ENCODE peak calls at places on chromosomes 4 and X, in nine cellular contexts. Y is transverse colon, L is stomach, M is HepG2, F is A549, T is tibial nerve, P is H1, I is ovary, Z is K562. S is an unnamed sample.

GRCh38 chr4:147299205-147299604 is 181.7 kb upstream of the EDNRA start:
- DNase-seq in T (no peak), Y (no peak), F (no peak), I (no peak), M (no peak), P (no peak), Z (no peak), L (no peak), S (no peak)

GRCh38 chrX:129875669-129876068 is 30.3 kb upstream of the UTP14A start:
- DNase-seq in Y (no peak), F (no peak), M (no peak), P (no peak), T (no peak), I (no peak), Z (no peak), L (no peak), S (no peak)

GRCh38 chr4:41452484-41453225 is 85.3 kb upstream of the LIMCH1 start:
- DNase-seq in Z (no peak), P (no peak), L (no peak), T (no peak), I (no peak), M (no peak), F (no peak), Y (no peak), S (no peak)

GRCh38 chr4:67885727-67886126 is 1.9 kb upstream of the TMPRSS11D start:
- DNase-seq in Z (no peak), Y (no peak), F (no peak), T (no peak), P (no peak), I (no peak), M (no peak), L (no peak), S (no peak)

GRCh38 chr4:155120536-155120935 is 87.9 kb upstream of the NPY2R start:
- DNase-seq in M (no peak), Y (no peak), F (no peak), I (no peak), T (no peak), L (no peak), Z (no peak), P (no peak), S (no peak)

GRCh38 chr4:174256277-174256713 is 27.2 kb downstream of the FBXO8 start:
- DNase-seq in F (no peak), Y (no peak), P (no peak), L (no peak), Z (no peak), T (no peak), I (no peak), M (no peak), S (no peak)

GRCh38 chr4:38489924-38490639 is 173.9 kb upstream of the KLF3 start:
- DNase-seq in M (peak), P (no peak), I (no peak), F (no peak), T (no peak), Z (no peak), Y (peak), L (peak), S (no peak)

GRCh38 chr4:14269824-14270223 is 642.3 kb upstream of the BOD1L1 start:
- DNase-seq in F (no peak), T (peak), Z (no peak), P (no peak), Y (peak), M (no peak), L (no peak), I (no peak), S (no peak)

GRCh38 chrX:14922437-14922836 is 49.2 kb downstream of the MOSPD2 start:
- DNase-seq in Y (no peak), F (no peak), P (no peak), L (no peak), I (no peak), M (no peak), Z (no peak), T (no peak), S (no peak)

GRCh38 chr4:83217721-83218522 is 66.7 kb downstream of the COQ2 start:
- DNase-seq in I (no peak), F (no peak), L (peak), M (no peak), Z (no peak), P (no peak), T (no peak), Y (peak), S (no peak)

GRCh38 chrX:136577562-136577961 is 45.5 kb downstream of the VGLL1 start:
- DNase-seq in M (peak), Z (peak), F (peak), T (peak), P (peak), Y (peak), L (peak), I (peak), S (no peak)

GRCh38 chr4:75660491-75660890 is 12.7 kb downstream of the G3BP2 start:
- DNase-seq in M (no peak), F (no peak), T (no peak), Y (no peak), P (no peak), L (no peak), I (no peak), Z (no peak), S (no peak)

GRCh38 chr4:107824367-107825071 is at the start of gene SGMS2:
- DNase-seq in M (peak), L (peak), F (peak), P (peak), T (peak), Y (peak), Z (peak), I (peak), S (peak)

DNA sequence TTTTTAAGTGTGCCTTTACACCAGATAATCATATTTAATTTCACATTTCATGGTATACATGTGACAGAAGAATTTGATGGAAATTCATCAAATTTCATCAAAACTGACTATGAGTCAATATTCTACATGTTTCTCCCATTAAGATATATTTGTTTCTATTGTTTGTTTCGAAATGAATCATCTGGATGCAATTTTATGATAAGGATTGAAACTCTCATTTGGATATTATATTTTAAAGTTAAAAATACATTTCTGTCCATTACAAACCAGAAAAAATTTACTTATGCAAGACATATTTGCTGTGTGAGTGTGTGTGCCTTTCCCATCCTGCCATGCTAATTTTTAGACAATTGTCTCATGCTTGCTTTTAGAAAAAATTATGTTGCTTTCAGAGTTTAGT is 52.2 kb downstream of the SULT1B1 start:
- DNase-seq in Z (no peak), F (no peak), I (no peak), Y (no peak), T (no peak), L (no peak), P (no peak), M (no peak), S (no peak)
- TF ChIP-seq EP300 in Z (no peak), F (no peak), I (no peak), Y (no peak), T (no peak), L (no peak), P (no peak), M (no peak), S (no peak)

GRCh38 chrX:99271641-99272040 is 1138.4 kb downstream of the PCDH19 start:
- DNase-seq in Y (no peak), L (no peak), P (peak), M (no peak), Z (no peak), T (no peak), I (no peak), F (no peak), S (no peak)

GRCh38 chrX:99266255-99266654 is 1143.8 kb downstream of the PCDH19 start:
- DNase-seq in Y (no peak), P (no peak), F (no peak), I (no peak), T (no peak), Z (no peak), M (no peak), L (no peak), S (no peak)
- TF ChIP-seq CTCF in Y (no peak), P (no peak), F (no peak), I (no peak), T (no peak), Z (no peak), M (no peak), L (no peak), S (no peak)

GRCh38 chrX:1658083-1658463 is 43.2 kb downstream of the ASMT start:
- DNase-seq in I (no peak), F (no peak), Y (no peak), P (no peak), M (no peak), T (no peak), L (no peak), Z (no peak), S (no peak)

GRCh38 chrX:1657367-1658082 is 42.7 kb downstream of the ASMT start:
- DNase-seq in I (no peak), Y (peak), M (no peak), F (no peak), P (no peak), L (no peak), T (no peak), Z (no peak), S (no peak)

GRCh38 chrX:1659664-1660461 is 45.0 kb downstream of the ASMT start:
- DNase-seq in I (no peak), M (no peak), L (no peak), Z (no peak), F (no peak), P (no peak), T (no peak), Y (no peak), S (peak)

GRCh38 chrX:1661048-1661921 is 46.4 kb downstream of the ASMT start:
- DNase-seq in M (peak), T (peak), L (peak), I (no peak), Z (peak), F (no peak), P (peak), Y (peak), S (peak)

DNA sequence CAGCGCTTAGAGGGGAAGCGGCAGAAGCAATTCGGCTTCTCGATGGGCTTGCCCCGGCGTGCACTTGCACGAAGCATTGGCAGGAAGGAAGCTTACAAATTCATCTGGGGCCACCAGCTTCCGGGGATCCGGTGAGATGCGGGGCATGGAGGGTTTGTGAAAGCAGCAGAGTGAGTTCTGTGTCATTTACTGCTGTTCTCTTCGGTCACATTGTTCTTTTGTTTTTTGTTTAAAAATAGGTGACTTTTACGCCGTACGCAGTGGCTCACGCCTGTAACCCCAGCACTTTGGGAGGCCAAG is 47.0 kb downstream of the ASMT start:
- DNase-seq in M (no peak), I (no peak), Z (no peak), T (no peak), L (no peak), P (no peak), Y (no peak), F (no peak), S (no peak)
- H3K4me3 ChIP-seq in M (no peak), I (no peak), Z (no peak), T (no peak), L (no peak), P (no peak), Y (peak), F (no peak), S (no peak)

GRCh38 chr4:172998527-172999469 is 169.8 kb upstream of the GALNT7 start:
- DNase-seq in P (no peak), I (no peak), L (no peak), M (no peak), Z (peak), Y (no peak), T (no peak), F (no peak), S (no peak)
- TF ChIP-seq EP300 in P (no peak), I (no peak), L (no peak), M (no peak), Z (peak), Y (no peak), T (no peak), F (no peak), S (no peak)

DNA sequence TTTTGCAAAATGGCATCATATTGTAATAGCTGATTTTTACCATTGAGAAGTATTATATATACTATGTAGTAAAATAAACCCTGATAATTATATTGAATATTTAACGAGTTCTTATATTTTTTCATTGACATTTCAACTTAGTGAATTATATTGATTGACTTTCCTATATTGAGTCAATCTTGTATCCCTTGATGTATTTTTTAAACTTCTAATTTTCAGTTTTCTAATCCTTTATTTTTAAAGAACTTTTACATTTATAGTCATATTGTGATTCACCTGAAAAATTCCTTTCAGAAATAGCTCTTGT is 54.4 kb downstream of the CXCL1 start:
- DNase-seq in F (no peak), P (no peak), Y (no peak), L (no peak), I (no peak), T (no peak), Z (no peak), M (no peak), S (no peak)
- TF ChIP-seq CTCF in F (no peak), P (no peak), Y (no peak), L (no peak), I (no peak), T (no peak), Z (no peak), M (no peak), S (no peak)

DNA sequence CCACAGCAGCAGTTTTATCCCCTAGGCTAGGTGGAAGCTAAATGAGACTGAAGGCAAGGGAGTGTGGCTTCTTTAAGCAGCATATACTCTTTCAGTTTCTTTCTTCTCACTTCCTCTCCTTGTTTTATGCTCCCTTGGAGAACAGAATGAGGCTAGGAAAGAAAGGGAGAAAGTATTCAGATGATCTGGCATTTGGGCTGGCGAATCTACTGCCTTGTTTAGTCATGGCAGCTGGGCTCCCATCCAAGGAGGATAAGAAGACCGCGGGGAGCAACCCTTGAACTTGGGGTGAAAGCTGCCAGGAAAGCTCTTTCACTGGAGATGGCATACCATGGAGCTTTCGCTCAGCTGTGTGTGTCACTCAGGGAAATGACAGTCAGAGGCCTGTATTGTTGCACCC is 72.1 kb downstream of the ARHGEF38 start:
- DNase-seq in L (peak), Y (no peak), Z (no peak), M (no peak), I (no peak), T (no peak), P (no peak), F (no peak), S (no peak)
- H3K4me3 ChIP-seq in L (no peak), Y (no peak), Z (no peak), M (no peak), I (no peak), T (no peak), P (no peak), F (no peak), S (no peak)

DNA sequence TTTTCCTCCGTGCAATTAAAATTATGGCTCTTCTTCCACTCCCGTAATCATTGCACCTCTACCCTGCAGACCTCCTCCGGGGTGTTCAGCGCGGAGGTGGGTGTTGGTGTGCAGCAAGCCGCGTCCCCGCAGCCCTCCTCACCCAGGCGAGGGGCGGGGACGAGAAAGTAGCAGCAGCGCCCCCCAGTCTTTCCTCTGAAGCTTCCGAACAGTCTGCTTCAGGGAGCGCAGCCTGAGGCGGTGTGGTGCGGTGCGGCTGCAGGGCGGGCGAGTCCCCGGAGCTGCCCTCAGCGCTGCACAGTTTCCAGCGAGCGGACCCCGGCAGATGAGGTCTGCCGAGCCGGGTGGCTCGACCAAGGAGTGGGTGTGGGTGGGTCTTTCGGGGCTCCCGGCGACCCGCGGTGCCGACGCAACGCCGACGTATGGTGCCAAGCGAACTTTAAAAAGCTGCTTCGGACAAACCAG is at the start of gene FRAS1:
- DNase-seq in F (peak), L (no peak), T (no peak), P (peak), I (peak), M (peak), Y (peak), Z (no peak), S (peak)
- TF ChIP-seq EP300 in F (no peak), L (no peak), T (no peak), P (no peak), I (no peak), M (no peak), Y (no peak), Z (no peak), S (no peak)

DNA sequence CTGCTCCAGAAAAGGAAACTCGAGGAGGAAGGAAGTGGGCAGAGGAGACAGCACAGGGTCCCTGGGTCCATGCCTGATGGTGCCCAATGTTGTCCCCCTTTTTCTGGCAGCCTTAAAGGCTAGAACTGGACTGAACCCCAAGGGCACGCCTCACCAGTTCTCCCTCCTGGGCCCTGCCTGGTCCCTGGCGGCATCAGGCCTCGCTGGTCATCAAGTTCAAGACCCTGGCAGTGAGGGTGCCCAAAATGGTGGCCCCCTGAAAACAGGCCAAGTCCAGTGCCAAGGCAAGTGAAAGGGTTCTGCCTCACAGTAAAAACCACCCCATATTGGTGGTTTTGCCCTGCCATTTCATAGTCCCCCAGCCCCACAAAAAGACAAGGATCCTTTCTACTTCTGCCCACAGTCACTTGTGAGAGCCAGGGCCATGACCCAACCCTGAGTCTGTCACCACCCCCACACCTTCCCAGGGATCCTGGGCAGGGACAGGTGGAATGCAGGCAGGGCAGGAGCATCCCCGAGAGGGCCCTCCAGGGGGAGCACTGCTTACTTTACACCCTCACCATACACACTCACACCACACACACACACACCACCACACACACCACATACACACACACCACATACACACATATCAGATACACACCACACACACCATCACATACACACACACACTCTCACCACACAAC is 107.6 kb downstream of the DCTD start:
- DNase-seq in L (no peak), Z (no peak), F (no peak), T (no peak), Y (no peak), I (no peak), P (no peak), M (peak), S (no peak)
- TF ChIP-seq CTCF in L (peak), Z (peak), F (no peak), T (no peak), Y (no peak), I (no peak), P (peak), M (peak), S (no peak)

GRCh38 chr4:19577121-19577520 is 674.6 kb upstream of the SLIT2 start:
- DNase-seq in I (no peak), M (no peak), P (no peak), T (no peak), L (no peak), Y (no peak), F (no peak), Z (no peak), S (no peak)
- H3K4me3 ChIP-seq in I (no peak), M (no peak), P (no peak), T (no peak), L (no peak), Y (no peak), F (no peak), Z (no peak), S (no peak)

GRCh38 chr4:112175840-112176239 is 30.6 kb downstream of the FAM241A start:
- DNase-seq in I (no peak), T (no peak), F (no peak), P (no peak), L (no peak), Y (no peak), M (no peak), Z (no peak), S (no peak)

GRCh38 chr4:112182604-112183003 is 37.4 kb downstream of the FAM241A start:
- DNase-seq in T (no peak), L (no peak), P (no peak), F (no peak), I (no peak), M (peak), Z (no peak), Y (no peak), S (no peak)

GRCh38 chr4:112181358-112182000 is 36.2 kb downstream of the FAM241A start:
- DNase-seq in M (no peak), P (no peak), F (no peak), T (no peak), L (no peak), I (no peak), Y (no peak), Z (no peak), S (no peak)

GRCh38 chr4:112176596-112176995 is 31.3 kb downstream of the FAM241A start:
- DNase-seq in L (no peak), P (no peak), T (no peak), F (no peak), I (no peak), M (no peak), Z (no peak), Y (no peak), S (no peak)

GRCh38 chr4:112178731-112179130 is 33.5 kb downstream of the FAM241A start:
- DNase-seq in T (no peak), M (no peak), Y (no peak), P (no peak), I (no peak), L (no peak), Z (no peak), F (no peak), S (no peak)
- TF ChIP-seq EP300 in T (no peak), M (no peak), Y (no peak), P (no peak), I (no peak), L (no peak), Z (no peak), F (no peak), S (no peak)

S was measured in suprapubic skin.